ENCODE peak calls at places on chromosomes 7 and 10, in seven cellular contexts. One of them, this sample, is unnamed.

GRCh38 chr10:80996615-80997193 is 459.0 kb downstream of the SH2D4B start:
- DNase-seq in IMR-90: no peak
- DNase-seq in foreskin fibroblast: no peak
- DNase-seq in kidney epithelial cell: no peak
- DNase-seq in epithelial cell of esophagus: peak; percentile 18
- DNase-seq in PC-9: no peak
- DNase-seq in OCI-LY7: no peak
- DNase-seq in this sample: peak; percentile 21

GRCh38 chr7:28498636-28499035 is 86.3 kb downstream of the CREB5 start:
- DNase-seq in IMR-90: no peak
- DNase-seq in foreskin fibroblast: no peak
- DNase-seq in kidney epithelial cell: no peak
- DNase-seq in epithelial cell of esophagus: no peak
- DNase-seq in PC-9: no peak
- DNase-seq in OCI-LY7: no peak
- DNase-seq in this sample: no peak

GRCh38 chr10:5089869-5090268 is 4.3 kb upstream of the AKR1C3 start:
- DNase-seq in IMR-90: peak; percentile 28
- DNase-seq in foreskin fibroblast: no peak
- DNase-seq in kidney epithelial cell: no peak
- DNase-seq in epithelial cell of esophagus: peak; percentile 94
- DNase-seq in PC-9: no peak
- DNase-seq in OCI-LY7: peak; percentile 11
- DNase-seq in this sample: no peak

GRCh38 chr7:25864511-25864910 is 287.5 kb upstream of the NFE2L3 start:
- DNase-seq in IMR-90: no peak
- DNase-seq in foreskin fibroblast: no peak
- DNase-seq in kidney epithelial cell: no peak
- DNase-seq in epithelial cell of esophagus: no peak
- DNase-seq in PC-9: no peak
- DNase-seq in OCI-LY7: no peak
- DNase-seq in this sample: no peak

GRCh38 chr7:110157631-110158362 is 933.1 kb upstream of the LRRN3 start:
- DNase-seq in IMR-90: peak; percentile 51
- DNase-seq in foreskin fibroblast: no peak
- DNase-seq in kidney epithelial cell: no peak
- DNase-seq in epithelial cell of esophagus: peak; percentile 1
- DNase-seq in PC-9: no peak
- DNase-seq in OCI-LY7: no peak
- DNase-seq in this sample: no peak

GRCh38 chr10:103257812-103258211 is 12.1 kb downstream of the RPEL1 start:
- DNase-seq in IMR-90: no peak
- DNase-seq in foreskin fibroblast: no peak
- DNase-seq in kidney epithelial cell: no peak
- DNase-seq in epithelial cell of esophagus: no peak
- DNase-seq in PC-9: no peak
- DNase-seq in OCI-LY7: no peak
- DNase-seq in this sample: no peak

GRCh38 chr7:92835851-92836488 is 403 bp downstream of the CDK6 start:
- DNase-seq in IMR-90: no peak
- DNase-seq in foreskin fibroblast: no peak
- DNase-seq in kidney epithelial cell: no peak
- DNase-seq in epithelial cell of esophagus: peak; percentile 44
- DNase-seq in PC-9: no peak
- DNase-seq in OCI-LY7: peak; percentile 41
- DNase-seq in this sample: peak; percentile 23

GRCh38 chr7:13778967-13779366 is 210.5 kb downstream of the ETV1 start:
- DNase-seq in IMR-90: peak; percentile 35
- DNase-seq in foreskin fibroblast: peak; percentile 50
- DNase-seq in kidney epithelial cell: no peak
- DNase-seq in epithelial cell of esophagus: peak; percentile 73
- DNase-seq in PC-9: no peak
- DNase-seq in OCI-LY7: no peak
- DNase-seq in this sample: no peak

GRCh38 chr10:103265712-103266329 is 11.1 kb upstream of the INA start:
- DNase-seq in IMR-90: peak; percentile 82
- DNase-seq in foreskin fibroblast: peak; percentile 62
- DNase-seq in kidney epithelial cell: peak; percentile 39
- DNase-seq in epithelial cell of esophagus: peak; percentile 84
- DNase-seq in PC-9: no peak
- DNase-seq in OCI-LY7: peak; percentile 39
- DNase-seq in this sample: no peak

GRCh38 chr7:44482502-44483485 is 7.7 kb downstream of the NUDCD3 start:
- DNase-seq in IMR-90: no peak
- DNase-seq in foreskin fibroblast: no peak
- DNase-seq in kidney epithelial cell: no peak
- DNase-seq in epithelial cell of esophagus: no peak
- DNase-seq in PC-9: no peak
- DNase-seq in OCI-LY7: no peak
- DNase-seq in this sample: no peak

GRCh38 chr7:154835924-154836529 is 166.9 kb downstream of the PAXIP1 start:
- DNase-seq in IMR-90: no peak
- DNase-seq in foreskin fibroblast: no peak
- DNase-seq in kidney epithelial cell: no peak
- DNase-seq in epithelial cell of esophagus: no peak
- DNase-seq in PC-9: no peak
- DNase-seq in OCI-LY7: peak; percentile 65
- DNase-seq in this sample: no peak

GRCh38 chr10:75744242-75744641 is 312.8 kb downstream of the LRMDA start:
- DNase-seq in IMR-90: no peak
- DNase-seq in foreskin fibroblast: no peak
- DNase-seq in kidney epithelial cell: no peak
- DNase-seq in epithelial cell of esophagus: no peak
- DNase-seq in PC-9: no peak
- DNase-seq in OCI-LY7: no peak
- DNase-seq in this sample: no peak

GRCh38 chr10:3210251-3210650 is 37.7 kb upstream of the PITRM1 start:
- DNase-seq in IMR-90: no peak
- DNase-seq in foreskin fibroblast: no peak
- DNase-seq in kidney epithelial cell: no peak
- DNase-seq in epithelial cell of esophagus: no peak
- DNase-seq in PC-9: no peak
- DNase-seq in OCI-LY7: no peak
- DNase-seq in this sample: no peak

GRCh38 chr10:93352638-93353383 is 129.3 kb downstream of the MYOF start:
- DNase-seq in IMR-90: peak; percentile 52
- DNase-seq in foreskin fibroblast: peak; percentile 23
- DNase-seq in kidney epithelial cell: no peak
- DNase-seq in epithelial cell of esophagus: peak; percentile 33
- DNase-seq in PC-9: no peak
- DNase-seq in OCI-LY7: peak; percentile 52
- DNase-seq in this sample: no peak

GRCh38 chr7:25456467-25457171 is 228.3 kb upstream of the NPVF start:
- DNase-seq in IMR-90: no peak
- DNase-seq in foreskin fibroblast: no peak
- DNase-seq in kidney epithelial cell: no peak
- DNase-seq in epithelial cell of esophagus: no peak
- DNase-seq in PC-9: no peak
- DNase-seq in OCI-LY7: no peak
- DNase-seq in this sample: no peak

GRCh38 chr10:48557511-48558123 is 47.3 kb downstream of the ARHGAP22 start:
- DNase-seq in IMR-90: peak; percentile 10
- DNase-seq in foreskin fibroblast: peak; percentile 30
- DNase-seq in kidney epithelial cell: no peak
- DNase-seq in epithelial cell of esophagus: peak; percentile 10
- DNase-seq in PC-9: no peak
- DNase-seq in OCI-LY7: no peak
- DNase-seq in this sample: no peak

GRCh38 chr10:77237120-77237519 is 400.5 kb downstream of the KCNMA1 start:
- DNase-seq in IMR-90: no peak
- DNase-seq in foreskin fibroblast: no peak
- DNase-seq in kidney epithelial cell: no peak
- DNase-seq in epithelial cell of esophagus: no peak
- DNase-seq in PC-9: no peak
- DNase-seq in OCI-LY7: no peak
- DNase-seq in this sample: no peak

GRCh38 chr10:23448802-23449570 is 10.1 kb downstream of the OTUD1 start:
- DNase-seq in IMR-90: peak; percentile 12
- DNase-seq in foreskin fibroblast: no peak
- DNase-seq in kidney epithelial cell: no peak
- DNase-seq in epithelial cell of esophagus: peak; percentile 15
- DNase-seq in PC-9: no peak
- DNase-seq in OCI-LY7: peak; percentile 68
- DNase-seq in this sample: no peak

GRCh38 chr10:111482074-111482350 is 405.2 kb downstream of the ADRA2A start:
- DNase-seq in IMR-90: no peak
- DNase-seq in foreskin fibroblast: no peak
- DNase-seq in kidney epithelial cell: no peak
- DNase-seq in epithelial cell of esophagus: no peak
- DNase-seq in PC-9: no peak
- DNase-seq in OCI-LY7: no peak
- DNase-seq in this sample: no peak

GRCh38 chr10:48523820-48524758 is 80.8 kb downstream of the ARHGAP22 start:
- DNase-seq in IMR-90: no peak
- DNase-seq in foreskin fibroblast: no peak
- DNase-seq in kidney epithelial cell: no peak
- DNase-seq in epithelial cell of esophagus: peak; percentile 11
- DNase-seq in PC-9: no peak
- DNase-seq in OCI-LY7: no peak
- DNase-seq in this sample: no peak

GRCh38 chr7:152462995-152463713 is 27.4 kb upstream of the KMT2C start:
- DNase-seq in IMR-90: peak; percentile 55
- DNase-seq in foreskin fibroblast: peak; percentile 48
- DNase-seq in kidney epithelial cell: no peak
- DNase-seq in epithelial cell of esophagus: peak; percentile 36
- DNase-seq in PC-9: peak; percentile 45
- DNase-seq in OCI-LY7: no peak
- DNase-seq in this sample: no peak

GRCh38 chr7:106778656-106779250 is 86.3 kb upstream of the PIK3CG start:
- DNase-seq in IMR-90: peak; percentile 32
- DNase-seq in foreskin fibroblast: no peak
- DNase-seq in kidney epithelial cell: no peak
- DNase-seq in epithelial cell of esophagus: no peak
- DNase-seq in PC-9: no peak
- DNase-seq in OCI-LY7: no peak
- DNase-seq in this sample: no peak

GRCh38 chr10:17225823-17226222 is 2.2 kb upstream of the VIM start:
- DNase-seq in IMR-90: no peak
- DNase-seq in foreskin fibroblast: no peak
- DNase-seq in kidney epithelial cell: no peak
- DNase-seq in epithelial cell of esophagus: no peak
- DNase-seq in PC-9: no peak
- DNase-seq in OCI-LY7: no peak
- DNase-seq in this sample: no peak

GRCh38 chr10:17226891-17227303 is 1.1 kb upstream of the VIM start:
- DNase-seq in IMR-90: no peak
- DNase-seq in foreskin fibroblast: no peak
- DNase-seq in kidney epithelial cell: no peak
- DNase-seq in epithelial cell of esophagus: no peak
- DNase-seq in PC-9: no peak
- DNase-seq in OCI-LY7: no peak
- DNase-seq in this sample: no peak

GRCh38 chr10:17228081-17229015 is at the start of gene VIM:
- DNase-seq in IMR-90: peak; percentile 96
- DNase-seq in foreskin fibroblast: peak; percentile 100
- DNase-seq in kidney epithelial cell: peak; percentile 83
- DNase-seq in epithelial cell of esophagus: peak; percentile 93
- DNase-seq in PC-9: peak; percentile 60
- DNase-seq in OCI-LY7: peak; percentile 48
- DNase-seq in this sample: peak; percentile 93

GRCh38 chr10:17229016-17229716 is 1.1 kb downstream of the VIM start:
- DNase-seq in IMR-90: peak; percentile 89
- DNase-seq in foreskin fibroblast: peak; percentile 94
- DNase-seq in kidney epithelial cell: no peak
- DNase-seq in epithelial cell of esophagus: peak; percentile 58
- DNase-seq in PC-9: no peak
- DNase-seq in OCI-LY7: no peak
- DNase-seq in this sample: peak; percentile 96

GRCh38 chr10:17227367-17228080 is 517 bp upstream of the VIM start:
- DNase-seq in IMR-90: peak; percentile 39
- DNase-seq in foreskin fibroblast: no peak
- DNase-seq in kidney epithelial cell: no peak
- DNase-seq in epithelial cell of esophagus: no peak
- DNase-seq in PC-9: no peak
- DNase-seq in OCI-LY7: peak; percentile 24
- DNase-seq in this sample: no peak
- H3K4me3 ChIP-seq in IMR-90: peak overlapping the region; percentile 87
- H3K4me3 ChIP-seq in foreskin fibroblast: peak overlapping the region; percentile 93
- H3K4me3 ChIP-seq in kidney epithelial cell: peak overlapping the region; percentile 94
- H3K4me3 ChIP-seq in epithelial cell of esophagus: no peak overlapping the region
- H3K4me3 ChIP-seq in PC-9: no peak overlapping the region
- H3K4me3 ChIP-seq in OCI-LY7: peak overlapping the region; percentile 53
- H3K4me3 ChIP-seq in this sample: peak overlapping the region; percentile 93

GRCh38 chr10:11874568-11875182 is 51.5 kb downstream of the PROSER2 start:
- DNase-seq in IMR-90: peak; percentile 12
- DNase-seq in foreskin fibroblast: no peak
- DNase-seq in kidney epithelial cell: no peak
- DNase-seq in epithelial cell of esophagus: peak; percentile 89
- DNase-seq in PC-9: peak; percentile 86
- DNase-seq in OCI-LY7: no peak
- DNase-seq in this sample: no peak
- H3K4me3 ChIP-seq in IMR-90: no peak overlapping the region
- H3K4me3 ChIP-seq in foreskin fibroblast: no peak overlapping the region
- H3K4me3 ChIP-seq in kidney epithelial cell: no peak overlapping the region
- H3K4me3 ChIP-seq in epithelial cell of esophagus: peak overlapping the region; percentile 24
- H3K4me3 ChIP-seq in PC-9: peak overlapping the region; percentile 38
- H3K4me3 ChIP-seq in OCI-LY7: no peak overlapping the region
- H3K4me3 ChIP-seq in this sample: no peak overlapping the region

DNA sequence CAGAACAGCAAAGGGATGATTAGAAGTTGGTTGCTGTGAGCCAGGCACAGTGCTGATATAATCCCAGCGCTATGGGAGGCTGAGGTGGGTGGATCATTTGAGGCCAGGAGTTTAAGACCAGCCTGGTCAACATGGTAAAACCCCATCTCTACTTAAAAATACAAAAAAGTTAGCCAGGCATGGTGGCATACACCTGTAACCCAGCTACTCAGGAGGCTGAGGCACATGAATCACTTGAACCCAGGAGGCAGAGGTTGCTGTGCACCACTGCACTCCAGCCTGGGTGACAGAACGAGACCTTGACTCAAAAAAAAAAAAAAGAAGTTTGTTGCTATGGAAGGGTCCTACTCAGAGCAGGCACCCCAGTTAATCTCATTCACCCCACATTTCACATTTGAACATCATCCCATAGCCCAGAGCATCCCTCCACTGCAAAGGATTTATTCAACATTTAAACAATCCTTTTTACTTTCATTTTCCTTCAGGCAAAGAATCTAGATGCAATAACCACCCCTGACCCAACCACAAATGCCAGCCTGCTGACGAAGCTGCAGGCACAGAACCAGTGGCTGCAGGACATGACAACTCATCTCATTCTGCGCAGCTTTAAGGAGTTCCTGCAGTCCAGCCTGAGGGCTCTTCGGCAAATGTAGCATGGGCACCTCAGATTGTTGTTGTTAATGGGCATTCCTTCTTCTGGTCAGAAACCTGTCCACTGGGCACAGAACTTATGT is 4.1 kb downstream of the IL6 start:
- DNase-seq in IMR-90: peak; percentile 76
- DNase-seq in foreskin fibroblast: peak; percentile 89
- DNase-seq in kidney epithelial cell: peak; percentile 81
- DNase-seq in epithelial cell of esophagus: peak; percentile 92
- DNase-seq in PC-9: peak; percentile 98
- DNase-seq in OCI-LY7: no peak
- DNase-seq in this sample: no peak
- H3K4me3 ChIP-seq in IMR-90: no peak overlapping the region
- H3K4me3 ChIP-seq in foreskin fibroblast: no peak overlapping the region
- H3K4me3 ChIP-seq in kidney epithelial cell: no peak overlapping the region
- H3K4me3 ChIP-seq in epithelial cell of esophagus: no peak overlapping the region
- H3K4me3 ChIP-seq in PC-9: peak overlapping the region; percentile 2
- H3K4me3 ChIP-seq in OCI-LY7: no peak overlapping the region
- H3K4me3 ChIP-seq in this sample: no peak overlapping the region

GRCh38 chr10:27944005-27944404 is 54.9 kb downstream of the ODAD2 start:
- DNase-seq in IMR-90: no peak
- DNase-seq in foreskin fibroblast: no peak
- DNase-seq in kidney epithelial cell: no peak
- DNase-seq in epithelial cell of esophagus: no peak
- DNase-seq in PC-9: no peak
- DNase-seq in OCI-LY7: no peak
- DNase-seq in this sample: no peak
- H3K4me3 ChIP-seq in IMR-90: no peak overlapping the region
- H3K4me3 ChIP-seq in foreskin fibroblast: no peak overlapping the region
- H3K4me3 ChIP-seq in kidney epithelial cell: no peak overlapping the region
- H3K4me3 ChIP-seq in epithelial cell of esophagus: no peak overlapping the region
- H3K4me3 ChIP-seq in PC-9: no peak overlapping the region
- H3K4me3 ChIP-seq in OCI-LY7: no peak overlapping the region
- H3K4me3 ChIP-seq in this sample: no peak overlapping the region

This sample was measured in upper lobe of left lung.